ENCODE peak calls at places on chromosomes 6 and 20, in eight cellular contexts. K, Z, N, Y, C, X, W and P are unnamed samples.

GRCh38 chr6:119881416-119881815 is 531.9 kb upstream of the MAN1A1 start:
- DNase-seq in K (peak), Y (no peak), X (no peak), N (no peak), Z (no peak), W (no peak), C (no peak), P (peak)

GRCh38 chr6:6987749-6988148 is 120.0 kb upstream of the RREB1 start:
- DNase-seq in Y (no peak), X (no peak), K (no peak), W (no peak), N (no peak), Z (no peak), C (no peak), P (no peak)

GRCh38 chr20:43102394-43102793 is 87.3 kb downstream of the PTPRT start:
- DNase-seq in X (no peak), K (no peak), Y (no peak), W (no peak), Z (no peak), C (no peak), N (peak), P (no peak)

GRCh38 chr20:52048365-52048764 is 143.2 kb downstream of the ZFP64 start:
- DNase-seq in X (no peak), W (no peak), Y (no peak), C (no peak), N (peak), K (no peak), Z (no peak), P (no peak)

GRCh38 chr20:2295886-2296544 is at the start of gene TGM3:
- DNase-seq in W (no peak), X (no peak), K (no peak), C (no peak), N (no peak), Z (no peak), Y (no peak), P (no peak)

GRCh38 chr20:47216819-47217410 is 139.6 kb downstream of the ZMYND8 start:
- DNase-seq in Z (no peak), C (no peak), N (no peak), X (no peak), Y (no peak), W (no peak), K (no peak), P (no peak)

GRCh38 chr20:33851842-33852466 is 40.8 kb downstream of the CHMP4B start:
- DNase-seq in Z (no peak), Y (peak), K (no peak), X (no peak), N (no peak), W (no peak), C (no peak), P (no peak)

GRCh38 chr6:86456786-86457185 is 480.5 kb upstream of the HTR1E start:
- DNase-seq in Z (no peak), N (no peak), Y (no peak), X (no peak), K (no peak), C (no peak), W (no peak), P (no peak)

GRCh38 chr6:21132856-21133610 is 460.5 kb upstream of the SOX4 start:
- DNase-seq in Z (no peak), Y (no peak), X (no peak), C (peak), N (no peak), W (no peak), K (peak), P (no peak)

GRCh38 chr6:73548458-73549446 is 27.9 kb upstream of the EEF1A1 start:
- DNase-seq in N (no peak), W (no peak), Y (no peak), X (no peak), Z (no peak), C (no peak), K (no peak), P (no peak)

GRCh38 chr6:36793913-36794703 is 45.1 kb downstream of the CPNE5 start:
- DNase-seq in W (no peak), Y (no peak), X (no peak), N (no peak), Z (peak), C (peak), K (no peak), P (no peak)

GRCh38 chr6:101806241-101806640 is 412.7 kb downstream of the GRIK2 start:
- DNase-seq in Y (no peak), X (no peak), N (no peak), W (no peak), Z (no peak), C (peak), K (peak), P (peak)

GRCh38 chr6:170089937-170090335 is 200.9 kb downstream of the DLL1 start:
- DNase-seq in C (peak), K (no peak), Y (no peak), N (peak), Z (no peak), X (no peak), W (peak), P (no peak)

GRCh38 chr20:9408422-9409300 is 105.7 kb upstream of the LAMP5 start:
- DNase-seq in C (peak), Z (no peak), X (no peak), K (peak), N (no peak), Y (no peak), W (no peak), P (peak)

GRCh38 chr20:1887321-1887720 is 7.9 kb upstream of the SIRPA start:
- DNase-seq in Z (no peak), K (no peak), Y (no peak), X (peak), N (no peak), W (no peak), C (no peak), P (no peak)

GRCh38 chr20:44185574-44185973 is 1.4 kb downstream of the JPH2 start:
- DNase-seq in K (no peak), N (no peak), Y (no peak), W (no peak), Z (no peak), C (no peak), X (no peak), P (no peak)
- H3K4me3 ChIP-seq in K (no peak), N (no peak), Y (no peak), W (peak), Z (peak), C (peak), X (no peak), P (no peak)

GRCh38 chr6:12916001-12916400 is 199.4 kb downstream of the PHACTR1 start:
- DNase-seq in N (no peak), W (no peak), C (no peak), X (no peak), Z (no peak), K (no peak), Y (no peak), P (no peak)

GRCh38 chr6:12909828-12910227 is 193.3 kb downstream of the PHACTR1 start:
- DNase-seq in Y (no peak), W (no peak), Z (no peak), N (no peak), C (no peak), X (no peak), K (no peak), P (no peak)

DNA sequence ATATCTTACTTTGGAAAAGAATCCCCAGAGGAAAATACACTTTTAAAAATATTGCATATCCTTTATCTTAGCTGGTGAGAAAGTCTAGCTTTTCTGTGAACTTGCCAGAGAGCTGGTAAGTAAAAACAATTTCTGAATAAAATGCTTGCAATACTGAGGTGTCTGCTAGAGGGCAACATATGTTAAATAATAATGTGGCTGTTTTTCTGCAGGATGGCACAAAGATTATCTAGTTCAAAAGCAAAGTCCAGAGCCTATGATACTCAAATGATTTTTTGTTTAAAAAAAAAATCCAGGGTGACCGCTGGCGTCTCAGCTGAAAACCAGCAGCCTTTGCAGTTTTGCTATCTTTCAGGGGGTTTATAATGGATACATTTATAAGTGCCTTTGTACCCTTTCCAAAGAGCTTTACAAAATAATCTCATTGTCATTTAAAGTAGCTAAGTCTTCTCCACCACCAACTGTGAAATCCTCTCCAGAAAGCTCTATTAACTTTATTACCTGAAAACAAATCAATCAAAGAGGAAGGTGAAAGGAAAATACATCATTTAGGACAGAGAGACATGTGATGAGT is 194.9 kb downstream of the PHACTR1 start:
- DNase-seq in X (no peak), Z (no peak), Y (peak), W (no peak), N (no peak), C (peak), K (peak), P (peak)
- TF ChIP-seq CTCF in X (peak), Z (peak), Y (peak), W (peak), N (peak), C (peak), K (peak), P (peak)

DNA sequence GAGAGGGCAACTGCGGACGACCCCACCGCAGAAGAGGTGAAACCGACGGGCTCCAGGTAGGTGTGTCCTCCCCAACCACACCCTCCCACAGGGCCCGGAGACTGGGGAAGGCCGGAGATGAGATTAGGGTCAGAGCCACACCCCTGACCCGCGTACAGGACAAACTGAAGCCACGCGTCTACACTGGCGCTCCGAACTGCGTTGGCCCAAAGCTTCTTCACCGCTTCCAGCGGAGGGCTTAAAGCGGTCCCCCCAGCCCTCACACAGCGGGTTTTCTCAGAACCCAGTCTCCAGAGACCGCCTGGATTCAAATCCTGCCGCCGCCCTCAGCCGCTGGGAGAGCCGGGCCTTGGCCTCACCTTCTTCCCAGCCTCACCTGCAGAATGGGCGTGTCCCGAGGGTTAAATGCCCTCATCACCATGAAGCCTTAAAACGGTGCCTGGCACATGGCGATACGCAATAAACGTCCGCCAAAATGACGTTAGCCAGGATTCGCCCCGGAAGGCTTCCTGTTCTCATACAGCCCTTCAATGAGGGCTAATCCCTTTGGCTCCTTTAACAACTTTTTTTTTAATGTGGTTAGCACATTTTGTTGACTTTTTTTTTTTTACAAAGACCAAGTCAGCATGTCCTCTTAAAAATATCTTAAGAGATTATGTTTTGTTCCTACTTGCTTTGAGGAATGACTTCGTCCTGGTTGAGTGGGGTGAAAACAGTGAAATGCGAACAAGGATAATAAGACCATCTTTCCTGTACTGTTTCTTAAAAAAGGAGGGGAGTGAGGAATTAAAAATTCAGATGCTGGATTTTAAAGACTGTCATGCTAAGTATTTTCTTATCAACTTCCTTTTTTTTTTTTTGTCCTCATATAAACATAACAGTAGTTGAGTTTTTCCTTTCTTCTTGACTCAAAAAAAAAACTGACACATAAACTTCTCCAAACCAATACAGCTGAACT is 15.1 kb upstream of the ZNF217 start:
- DNase-seq in Z (peak), K (no peak), W (peak), Y (no peak), C (peak), N (peak), X (peak), P (peak)
- H3K4me3 ChIP-seq in Z (no peak), K (no peak), W (peak), Y (peak), C (no peak), N (peak), X (no peak), P (no peak)

DNA sequence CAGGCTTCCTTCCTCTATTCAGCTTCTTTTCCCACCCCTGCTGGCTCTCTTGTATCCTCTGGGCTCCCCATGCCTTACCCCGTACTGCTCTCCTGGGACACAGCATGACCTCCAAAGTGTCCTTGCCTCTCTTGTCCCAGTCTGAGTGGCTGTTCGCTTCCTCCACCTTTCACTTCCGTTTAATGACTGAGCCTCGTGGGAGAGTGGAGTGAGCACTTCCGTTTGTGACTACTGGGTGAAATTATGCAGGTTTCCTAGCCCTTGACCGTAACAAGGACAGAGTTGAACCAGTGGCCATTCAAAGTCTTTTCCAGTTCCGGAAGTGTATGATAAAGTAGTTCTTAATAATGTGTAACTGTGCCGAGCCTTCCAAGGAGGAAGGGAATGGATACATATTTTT is 109.2 kb downstream of the ARID1B start:
- DNase-seq in X (no peak), K (peak), W (no peak), Y (no peak), N (no peak), C (peak), Z (no peak), P (peak)
- TF ChIP-seq CTCF in X (no peak), K (no peak), W (no peak), Y (no peak), N (no peak), C (no peak), Z (no peak), P (no peak)